ENCODE peak calls at places on chromosomes 11 and 22, in six cellular contexts. H, R, F, Z, Y and D are unnamed samples.

GRCh38 chr22:19605508-19606331 is 81.5 kb upstream of the CLDN5 start:
- DNase-seq in Y (no peak), Z (peak), H (no peak), F (no peak), R (no peak), D (no peak)

GRCh38 chr22:36305813-36306212 is 52.9 kb downstream of the APOL1 start:
- DNase-seq in Z (no peak), Y (no peak), H (no peak), R (no peak), F (no peak), D (no peak)

GRCh38 chr11:123546515-123546914 is 107.9 kb downstream of the SCN3B start:
- DNase-seq in F (no peak), Y (no peak), Z (no peak), R (no peak), H (no peak), D (no peak)

GRCh38 chr11:1010006-1010405 is 26.5 kb downstream of the MUC6 start:
- DNase-seq in R (no peak), F (no peak), Y (no peak), H (no peak), Z (no peak), D (no peak)

GRCh38 chr11:95764267-95764898 is 25.2 kb downstream of the FAM76B start:
- DNase-seq in F (peak), R (peak), Z (peak), H (peak), Y (no peak), D (no peak)

GRCh38 chr11:34546511-34547206 is 33.1 kb upstream of the ELF5 start:
- DNase-seq in F (no peak), R (peak), H (peak), Z (no peak), Y (no peak), D (no peak)

GRCh38 chr11:44980533-44981427 is 30.1 kb upstream of the TP53I11 start:
- DNase-seq in F (no peak), R (no peak), Z (no peak), H (no peak), Y (no peak), D (no peak)

GRCh38 chr22:37906364-37907008 is 389 bp downstream of the MICALL1 start:
- DNase-seq in F (peak), Z (no peak), R (no peak), H (peak), Y (no peak), D (peak)

GRCh38 chr11:2447951-2448650 is 3.3 kb downstream of the KCNQ1 start:
- DNase-seq in R (no peak), Y (no peak), H (no peak), F (peak), Z (no peak), D (peak)

GRCh38 chr11:63747006-63747405 is 21.6 kb downstream of the ZFTA start:
- DNase-seq in H (no peak), Z (no peak), R (peak), F (no peak), Y (no peak), D (no peak)

GRCh38 chr11:63749624-63750023 is 19.0 kb downstream of the ZFTA start:
- DNase-seq in R (no peak), F (no peak), Y (no peak), Z (no peak), H (no peak), D (no peak)

GRCh38 chr11:63745304-63746170 is 23.0 kb downstream of the ZFTA start:
- DNase-seq in Y (no peak), Z (no peak), R (peak), F (no peak), H (no peak), D (no peak)
- TF ChIP-seq CTCF in Y (peak), Z (no peak), R (peak), F (peak), H (peak), D (no peak)

GRCh38 chr11:105975128-105975527 is 46.9 kb downstream of the MSANTD4 start:
- DNase-seq in F (no peak), R (peak), Z (peak), Y (no peak), H (no peak), D (no peak)
- TF ChIP-seq CTCF in F (no peak), R (no peak), Z (no peak), Y (no peak), H (no peak), D (no peak)

DNA sequence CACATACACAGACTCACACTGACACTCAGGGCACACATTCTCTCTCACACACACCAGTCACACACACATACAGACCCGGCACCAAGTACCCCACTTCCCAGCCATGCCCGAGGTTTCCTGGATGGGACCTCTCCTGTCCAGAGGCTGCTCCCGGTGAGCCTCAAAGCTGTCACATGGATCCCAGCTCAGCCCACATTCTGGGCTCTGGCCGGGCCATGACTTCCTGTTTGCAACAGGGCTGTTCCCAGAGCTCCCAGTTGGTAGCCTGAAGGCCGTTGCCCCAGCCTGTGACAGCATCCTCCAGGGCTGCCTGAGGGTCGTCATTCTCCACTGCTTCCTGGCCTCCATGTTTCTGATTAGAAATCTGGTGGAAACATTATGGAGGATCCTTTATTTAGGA is 14.6 kb upstream of the CYP2D6 start:
- DNase-seq in Y (no peak), Z (no peak), R (no peak), F (no peak), H (no peak), D (no peak)
- TF ChIP-seq CTCF in Y (no peak), Z (no peak), R (no peak), F (no peak), H (no peak), D (no peak)

GRCh38 chr22:46795845-46796565 is 33.6 kb downstream of the TBC1D22A start:
- DNase-seq in R (no peak), F (no peak), H (no peak), Z (no peak), Y (no peak), D (no peak)

GRCh38 chr22:46798041-46798365 is 35.6 kb downstream of the TBC1D22A start:
- DNase-seq in H (no peak), R (no peak), F (no peak), Y (no peak), Z (no peak), D (no peak)

GRCh38 chr22:46796566-46797195 is 34.2 kb downstream of the TBC1D22A start:
- DNase-seq in H (no peak), Z (no peak), F (no peak), Y (no peak), R (no peak), D (no peak)

GRCh38 chr22:46798366-46799057 is 36.1 kb downstream of the TBC1D22A start:
- DNase-seq in R (peak), F (peak), Y (peak), Z (peak), H (peak), D (peak)

DNA sequence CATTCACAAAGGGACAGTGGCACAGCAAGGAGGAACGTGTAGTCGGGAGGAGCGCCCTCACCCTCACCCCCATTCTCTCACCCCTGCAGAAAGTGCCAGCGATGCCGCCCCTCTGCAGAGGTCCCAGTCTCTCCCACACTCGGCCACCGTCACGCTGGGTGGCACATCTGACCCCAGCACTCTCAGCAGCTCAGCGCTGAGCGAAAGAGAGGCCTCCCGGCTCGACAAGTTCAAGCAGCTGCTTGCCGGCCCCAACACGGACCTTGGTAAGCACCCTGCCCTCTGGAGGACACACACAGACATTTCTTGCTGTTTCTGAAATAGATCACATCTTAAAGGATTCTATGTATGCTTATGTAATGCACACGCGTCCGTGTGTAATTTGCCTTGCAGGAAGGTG is 34.9 kb downstream of the TBC1D22A start:
- DNase-seq in Y (no peak), R (peak), Z (peak), F (no peak), H (no peak), D (peak)
- TF ChIP-seq CTCF in Y (no peak), R (peak), Z (no peak), F (peak), H (no peak), D (peak)

DNA sequence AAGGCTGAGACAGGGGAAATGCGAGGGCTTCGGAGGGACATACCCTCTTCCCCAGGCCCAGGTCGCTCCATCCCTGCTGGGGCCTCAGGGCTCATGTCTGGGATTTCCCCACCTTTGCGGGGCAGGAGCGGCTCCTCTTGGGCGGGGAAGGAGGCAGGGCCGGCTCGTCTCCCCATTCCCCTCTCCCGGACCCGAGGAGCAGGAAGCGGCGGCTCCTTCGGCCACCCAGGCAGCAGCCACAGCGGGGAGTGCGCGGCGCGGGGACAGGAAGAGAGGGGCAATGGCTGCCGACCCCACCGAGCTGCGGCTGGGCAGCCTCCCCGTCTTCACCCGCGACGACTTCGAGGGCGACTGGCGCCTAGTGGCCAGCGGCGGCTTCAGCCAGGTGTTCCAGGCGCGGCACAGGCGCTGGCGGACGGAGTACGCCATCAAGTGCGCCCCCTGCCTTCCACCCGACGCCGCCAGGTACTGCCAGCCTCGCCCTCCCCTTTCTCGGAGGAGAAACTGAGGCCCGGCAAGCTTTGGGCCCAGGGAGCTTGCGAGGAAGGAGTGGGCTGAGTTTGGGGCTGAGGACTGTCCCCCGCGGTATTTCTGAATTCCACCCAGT is at the start of gene ANKK1:
- DNase-seq in Z (peak), Y (no peak), F (peak), H (peak), R (peak), D (no peak)
- TF ChIP-seq CTCF in Z (peak), Y (peak), F (no peak), H (peak), R (peak), D (peak)

GRCh38 chr11:61701298-61701993 is 21.3 kb downstream of the DAGLA start:
- DNase-seq in H (peak), F (peak), Y (no peak), R (peak), Z (no peak), D (peak)
- TF ChIP-seq CTCF in H (peak), F (peak), Y (peak), R (peak), Z (no peak), D (peak)

DNA sequence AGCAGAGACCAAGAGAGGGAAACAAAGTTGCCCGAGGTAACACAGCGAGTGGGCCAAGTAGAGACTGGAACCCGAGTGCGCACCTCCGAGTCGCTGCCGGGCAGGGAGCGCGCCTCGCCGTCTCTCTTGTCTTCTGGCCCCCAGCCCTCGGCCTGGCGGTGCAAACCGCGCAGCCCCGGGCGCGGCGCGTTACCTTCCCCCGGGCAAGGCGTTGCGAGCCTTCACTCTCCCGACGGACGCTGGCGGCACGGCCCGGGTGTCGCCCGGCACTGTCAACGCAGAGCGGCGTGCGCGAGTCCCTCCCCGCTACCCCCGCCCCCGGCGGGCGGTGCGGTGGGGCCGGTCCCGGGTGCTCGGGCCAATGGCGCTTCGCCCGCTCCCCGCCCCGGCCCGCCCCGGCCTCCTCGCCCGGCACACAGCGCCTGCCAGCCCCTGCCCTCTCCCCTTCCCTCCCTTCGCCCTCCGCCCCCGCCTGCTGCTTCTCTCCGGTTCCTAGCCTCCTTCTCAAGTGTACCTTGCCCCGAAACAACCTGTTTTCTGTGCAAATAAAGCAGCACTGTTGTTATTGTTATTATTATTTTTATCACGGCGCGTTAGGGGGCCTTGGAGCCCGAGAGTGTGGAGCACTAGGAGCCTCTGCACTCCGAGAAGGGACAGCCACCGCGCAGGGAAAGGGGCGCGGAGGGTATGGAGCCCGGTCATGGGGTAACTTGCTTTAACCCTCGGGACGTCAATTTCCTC is at the start of gene SYTL2:
- DNase-seq in F (peak), H (peak), Z (peak), Y (peak), R (peak), D (peak)
- TF ChIP-seq CTCF in F (no peak), H (peak), Z (no peak), Y (peak), R (no peak), D (no peak)

DNA sequence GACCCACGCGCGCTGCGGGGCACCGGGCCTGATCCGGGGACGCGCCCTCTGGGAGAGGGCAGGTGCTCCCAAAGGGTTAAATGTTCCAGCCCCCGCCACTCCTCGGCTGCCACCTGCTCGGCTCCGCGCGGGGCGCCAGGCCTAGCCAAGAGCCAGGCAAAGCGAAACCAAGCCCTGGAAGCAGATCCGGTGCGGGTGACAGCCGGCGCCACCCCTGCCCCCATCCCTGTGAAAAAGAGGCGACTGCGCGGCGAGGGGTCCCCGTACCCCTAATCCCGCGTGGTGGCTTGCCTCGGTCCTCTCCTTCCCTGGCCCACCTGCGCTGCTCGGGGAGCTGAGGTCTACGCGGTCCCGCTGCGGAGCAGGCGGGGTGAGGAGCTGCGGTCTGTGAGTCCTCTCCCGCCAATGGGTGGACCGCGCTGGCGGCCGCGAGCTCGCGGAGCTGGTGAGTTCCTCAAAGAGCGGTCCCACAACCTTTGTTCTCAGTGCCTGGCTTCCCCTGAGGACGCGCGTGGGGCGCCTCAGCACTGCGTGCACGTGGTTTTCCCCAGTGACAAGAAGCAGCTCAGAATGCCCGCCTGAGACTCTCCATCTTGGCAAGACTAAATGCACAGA is at the start of gene ME3:
- DNase-seq in F (peak), Y (peak), Z (no peak), R (no peak), H (peak), D (peak)
- TF ChIP-seq CTCF in F (no peak), Y (no peak), Z (no peak), R (no peak), H (no peak), D (no peak)

GRCh38 chr11:61627831-61628753 is 47.2 kb upstream of the SYT7 start:
- DNase-seq in R (peak), F (peak), Y (peak), Z (peak), H (peak), D (peak)
- TF ChIP-seq CTCF in R (peak), F (peak), Y (peak), Z (peak), H (peak), D (peak)

DNA sequence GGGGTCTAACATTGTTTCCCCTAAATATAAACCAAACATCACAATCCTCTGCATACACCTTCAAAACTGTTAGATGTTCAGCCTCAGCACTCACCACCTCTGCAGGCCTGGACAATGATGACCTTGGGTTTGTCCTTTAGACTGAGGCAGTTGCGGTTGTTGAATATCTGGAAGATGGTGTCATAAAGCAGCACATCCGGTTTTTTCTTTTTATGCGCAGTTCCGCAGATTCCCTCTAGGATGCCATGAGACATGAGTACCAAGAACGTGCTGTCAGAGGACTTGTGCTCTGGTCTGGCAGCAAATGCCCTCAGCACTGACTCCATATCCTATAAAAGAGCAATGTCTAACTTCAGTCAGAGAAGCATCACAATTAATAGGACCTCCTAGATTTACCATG is 22.8 kb downstream of the CASP5 start:
- DNase-seq in H (peak), F (no peak), R (no peak), Z (no peak), Y (no peak), D (no peak)
- TF ChIP-seq CTCF in H (peak), F (peak), R (no peak), Z (no peak), Y (no peak), D (no peak)